ENCODE peak calls at places on chromosomes 12 and 14, in six cellular contexts. P, J, D, O, B and Z are unnamed samples.

GRCh38 chr12:27709932-27710591 is 570 bp upstream of the MRPS35 start:
- DNase-seq in J (peak; percentile 21), O (peak; percentile 46), P (peak; percentile 68), B (peak; percentile 73), D (no peak), Z (no peak)

GRCh38 chr12:65195387-65196055 is 26.1 kb downstream of the LEMD3 start:
- DNase-seq in O (no peak), B (no peak), J (no peak), D (no peak), P (no peak), Z (no peak)

GRCh38 chr12:120775862-120776552 is 50.4 kb downstream of the ACADS start:
- DNase-seq in D (no peak), O (no peak), J (no peak), B (no peak), P (no peak), Z (no peak)

GRCh38 chr14:105422695-105423487 is 3.3 kb downstream of the MTA1 start:
- DNase-seq in B (no peak), D (no peak), P (no peak), J (no peak), O (peak; percentile 29), Z (no peak)

GRCh38 chr14:25132734-25133422 is 82.9 kb upstream of the STXBP6 start:
- DNase-seq in B (peak; percentile 81), J (peak; percentile 49), D (peak; percentile 79), P (peak; percentile 67), O (peak; percentile 73), Z (no peak)

GRCh38 chr12:4506870-4507269 is 31.8 kb upstream of the RAD51AP1 start:
- DNase-seq in J (no peak), D (no peak), P (no peak), B (peak; percentile 54), O (no peak), Z (peak; percentile 14)

GRCh38 chr12:30599631-30600030 is 96.0 kb downstream of the IPO8 start:
- DNase-seq in O (no peak), P (peak; percentile 57), D (no peak), B (no peak), J (no peak), Z (no peak)

GRCh38 chr12:49537709-49538601 is 875 bp upstream of the KCNH3 start:
- DNase-seq in B (peak; percentile 45), P (no peak), J (no peak), O (no peak), D (no peak), Z (no peak)

GRCh38 chr12:58341791-58342190 is 400.4 kb downstream of the ATP23 start:
- DNase-seq in J (no peak), P (no peak), D (no peak), B (peak; percentile 32), O (no peak), Z (peak; percentile 16)

GRCh38 chr12:49482095-49483051 is 56.5 kb upstream of the KCNH3 start:
- DNase-seq in J (no peak), D (no peak), P (no peak), B (peak; percentile 59), O (no peak), Z (no peak)

GRCh38 chr12:127310548-127310947 is 956.4 kb upstream of the TMEM132C start:
- DNase-seq in B (no peak), O (no peak), J (no peak), D (no peak), P (no peak), Z (no peak)

GRCh38 chr12:131457028-131457310 is 253.9 kb upstream of the SFSWAP start:
- DNase-seq in D (no peak), J (no peak), P (no peak), B (no peak), O (no peak), Z (no peak)

GRCh38 chr12:131455218-131455506 is 255.7 kb upstream of the SFSWAP start:
- DNase-seq in D (no peak), O (no peak), J (no peak), P (no peak), B (no peak), Z (no peak)

GRCh38 chr12:131457331-131458047 is 253.4 kb upstream of the SFSWAP start:
- DNase-seq in B (no peak), D (no peak), P (no peak), J (no peak), O (no peak), Z (no peak)

GRCh38 chr12:131455581-131456110 is 255.2 kb upstream of the SFSWAP start:
- DNase-seq in B (no peak), P (no peak), J (no peak), D (no peak), O (no peak), Z (no peak)

DNA sequence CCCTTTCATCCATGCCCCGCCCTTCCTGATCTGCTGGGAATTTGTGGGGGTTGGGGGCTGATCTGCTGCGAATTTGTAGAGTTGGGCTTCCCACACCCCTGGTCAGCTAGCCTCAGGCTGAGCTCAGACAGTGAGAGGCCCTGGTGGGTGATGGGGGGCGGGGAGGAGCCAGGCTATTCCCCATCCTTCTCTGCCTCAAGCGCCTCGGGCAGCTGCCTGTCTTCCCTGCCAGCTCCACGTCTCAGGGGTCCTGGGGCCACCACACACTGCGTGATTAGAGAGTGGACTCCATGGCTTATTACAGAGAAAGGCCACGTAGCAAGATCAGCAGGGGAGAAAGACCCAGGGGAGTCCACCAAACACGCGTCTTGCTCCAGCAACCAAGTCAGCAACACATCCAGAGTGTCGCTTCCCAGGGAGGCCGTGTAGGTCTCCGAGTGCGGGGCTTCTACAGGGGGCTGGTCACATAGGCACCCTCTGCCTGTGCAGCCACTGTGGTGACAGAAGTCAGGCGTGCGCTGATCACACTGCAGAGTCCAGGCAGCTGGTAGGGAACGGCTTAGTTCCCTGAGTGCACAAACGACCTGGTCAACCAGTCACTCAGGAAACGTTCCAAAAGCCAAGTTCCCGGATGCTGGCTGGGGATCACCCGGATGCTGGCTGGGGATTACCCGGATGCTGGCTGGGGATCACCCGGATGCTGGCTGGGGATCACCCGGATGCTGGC is 254.4 kb upstream of the SFSWAP start:
- DNase-seq in B (no peak), J (no peak), D (no peak), P (no peak), O (no peak), Z (no peak)
- H3K27ac ChIP-seq in B (no peak overlapping the region), J (no peak overlapping the region), D (no peak overlapping the region), P (no peak overlapping the region), O (no peak overlapping the region), Z (no peak overlapping the region)

DNA sequence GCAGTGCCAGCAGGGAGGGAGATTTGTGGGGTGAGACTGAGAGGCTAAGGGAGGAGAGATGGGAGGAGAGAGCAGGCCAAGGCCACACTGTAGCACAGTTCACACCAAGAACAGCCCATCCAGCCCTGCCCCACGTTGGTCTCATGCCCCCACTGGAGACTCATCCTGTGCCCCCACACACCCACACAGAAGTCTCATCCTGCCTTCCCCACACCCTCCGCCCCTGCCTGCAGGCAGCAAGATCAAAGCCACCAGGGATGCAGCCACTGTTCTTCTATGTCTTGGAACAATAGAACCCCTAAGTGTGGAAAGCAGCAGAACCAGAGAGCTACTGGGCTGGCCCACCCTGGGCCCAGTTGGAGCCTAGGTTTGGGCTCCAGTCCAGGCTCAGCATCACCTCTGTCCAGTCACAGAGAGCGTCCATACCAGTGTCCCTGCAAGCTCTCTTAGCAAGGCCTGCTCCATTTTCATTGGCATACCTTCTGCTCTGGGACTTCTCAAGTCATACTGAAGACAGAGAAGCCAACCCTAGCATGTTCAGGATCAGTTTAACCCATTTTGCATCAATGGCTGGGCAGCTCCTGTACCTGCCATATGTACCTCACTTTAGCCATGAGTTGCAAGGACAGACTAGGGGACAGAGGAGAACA is 31.7 kb upstream of the HDAC7 start:
- DNase-seq in P (no peak), J (no peak), B (peak; percentile 16), D (no peak), O (no peak), Z (no peak)
- H3K27ac ChIP-seq in P (no peak overlapping the region), J (no peak overlapping the region), B (no peak overlapping the region), D (no peak overlapping the region), O (no peak overlapping the region), Z (no peak overlapping the region)

DNA sequence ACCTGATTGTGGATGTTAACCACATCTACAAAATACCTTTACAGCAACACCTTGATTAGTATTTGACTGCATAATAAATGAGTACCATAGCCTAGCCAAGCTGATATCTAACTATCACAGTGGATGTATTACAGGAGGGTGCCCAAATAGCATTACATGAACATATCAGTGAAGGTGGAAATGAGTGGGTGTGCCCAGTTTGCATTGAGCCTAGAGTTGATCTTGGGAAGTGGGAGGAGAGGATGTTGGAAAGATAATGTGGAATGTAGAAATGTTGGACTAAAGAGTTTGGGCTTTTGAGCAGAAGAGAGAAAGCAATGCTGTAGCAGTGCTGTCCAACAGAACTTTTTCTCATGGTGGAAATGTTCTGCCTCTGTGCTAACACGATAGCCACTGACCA is 98.9 kb downstream of the ANO6 start:
- DNase-seq in D (no peak), P (no peak), J (no peak), B (no peak), O (no peak), Z (no peak)
- H3K27ac ChIP-seq in D (no peak overlapping the region), P (no peak overlapping the region), J (no peak overlapping the region), B (no peak overlapping the region), O (no peak overlapping the region), Z (no peak overlapping the region)

DNA sequence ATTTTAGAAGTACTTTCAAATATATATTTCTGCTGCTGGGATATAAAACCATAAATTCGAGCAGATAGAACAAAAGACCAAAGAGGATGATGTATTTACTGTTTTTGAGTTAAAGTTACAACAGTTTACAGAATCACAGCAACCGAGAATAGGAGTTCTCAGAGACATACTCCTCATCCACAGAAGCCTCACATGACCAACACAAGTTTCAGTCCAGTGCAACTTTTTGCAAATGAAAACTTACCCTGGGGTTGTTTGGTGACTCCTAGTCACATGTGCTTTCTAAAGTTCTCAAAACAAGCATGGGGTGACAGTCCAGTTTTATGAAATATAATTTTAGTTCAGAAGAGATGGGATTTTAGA is 117.1 kb downstream of the PRKCH start:
- DNase-seq in O (peak; percentile 51), B (no peak), D (no peak), J (no peak), P (peak; percentile 15), Z (no peak)
- H3K27ac ChIP-seq in O (peak overlapping the region; percentile 16), B (no peak overlapping the region), D (no peak overlapping the region), J (no peak overlapping the region), P (peak overlapping the region; percentile 88), Z (peak overlapping the region; percentile 66)

GRCh38 chr12:116864371-116865160 is 16.7 kb downstream of the HRK start:
- DNase-seq in P (peak; percentile 53), B (peak; percentile 84), J (no peak), D (no peak), O (no peak), Z (no peak)
- H3K27ac ChIP-seq in P (peak overlapping the region; percentile 73), B (peak overlapping the region; percentile 43), J (no peak overlapping the region), D (no peak overlapping the region), O (no peak overlapping the region), Z (no peak overlapping the region)

GRCh38 chr12:19480459-19480858 is 41.2 kb downstream of the AEBP2 start:
- DNase-seq in J (no peak), D (no peak), P (no peak), O (no peak), B (no peak), Z (no peak)
- H3K27ac ChIP-seq in J (no peak overlapping the region), D (no peak overlapping the region), P (no peak overlapping the region), O (no peak overlapping the region), B (no peak overlapping the region), Z (no peak overlapping the region)